ENCODE peak calls at places on chromosomes 4 and X, in nine cellular contexts. J, U, F, Z, Y, L, D, A and W are unnamed samples.

GRCh38 chrX:79096339-79096638 is 48.2 kb upstream of the GPR174 start:
- DNase-seq in J (no peak), U (no peak), F (no peak), Z (no peak), Y (no peak), L (no peak), D (no peak), A (no peak), W (no peak)

GRCh38 chrX:13658602-13659001 is 5.7 kb downstream of the TCEANC start:
- DNase-seq in J (peak; percentile 73), U (peak; percentile 69), F (no peak), Z (no peak), Y (no peak), L (no peak), D (no peak), A (peak; percentile 44), W (peak; percentile 11)

GRCh38 chr4:632926-633325 is 7.6 kb downstream of the PDE6B start:
- DNase-seq in J (no peak), U (no peak), F (no peak), Z (no peak), Y (no peak), L (no peak), D (peak; percentile 24), A (no peak), W (no peak)

GRCh38 chr4:7868892-7869471 is 70.7 kb downstream of the AFAP1 start:
- DNase-seq in J (no peak), U (no peak), F (no peak), Z (no peak), Y (no peak), L (no peak), D (no peak), A (no peak), W (no peak)

GRCh38 chrX:9383655-9384054 is 81.2 kb upstream of the TBL1X start:
- DNase-seq in J (no peak), U (no peak), F (no peak), Z (no peak), Y (no peak), L (no peak), D (no peak), A (no peak), W (no peak)

GRCh38 chr4:155762351-155762750 is 3.5 kb downstream of the GUCY1B1 start:
- DNase-seq in J (peak; percentile 47), U (no peak), F (no peak), Z (no peak), Y (no peak), L (no peak), D (no peak), A (no peak), W (no peak)

GRCh38 chrX:151981129-151981528 is 6.7 kb upstream of the GABRE start:
- DNase-seq in J (no peak), U (no peak), F (no peak), Z (no peak), Y (peak; percentile 45), L (no peak), D (no peak), A (no peak), W (no peak)

GRCh38 chrX:2272337-2272736 is 228.4 kb downstream of the DHRSX start:
- DNase-seq in J (no peak), U (no peak), F (no peak), Z (no peak), Y (no peak), L (no peak), D (no peak), A (peak; percentile 89), W (no peak)

GRCh38 chr4:94848326-94848725 is 90.6 kb downstream of the BMPR1B start:
- DNase-seq in J (no peak), U (no peak), F (no peak), Z (no peak), Y (no peak), L (no peak), D (no peak), A (no peak), W (no peak)

GRCh38 chr4:85740431-85740861 is 265.5 kb downstream of the ARHGAP24 start:
- DNase-seq in J (peak; percentile 60), U (no peak), F (no peak), Z (no peak), Y (no peak), L (no peak), D (no peak), A (no peak), W (no peak)

GRCh38 chr4:37885496-37885895 is 5.4 kb upstream of the TBC1D1 start:
- DNase-seq in J (peak; percentile 71), U (peak; percentile 35), F (no peak), Z (no peak), Y (no peak), L (no peak), D (peak; percentile 92), A (no peak), W (no peak)

GRCh38 chr4:55303818-55304217 is 42.2 kb upstream of the SRD5A3 start:
- DNase-seq in J (peak; percentile 58), U (no peak), F (no peak), Z (no peak), Y (no peak), L (no peak), D (no peak), A (no peak), W (peak; percentile 10)

GRCh38 chr4:184475096-184475461 is 729 bp upstream of the IRF2 start:
- DNase-seq in J (peak; percentile 71), U (peak; percentile 23), F (no peak), Z (peak; percentile 55), Y (no peak), L (no peak), D (peak; percentile 84), A (no peak), W (peak; percentile 50)

GRCh38 chr4:136931771-136932170 is 600.5 kb downstream of the PCDH18 start:
- DNase-seq in J (no peak), U (no peak), F (no peak), Z (no peak), Y (no peak), L (no peak), D (no peak), A (no peak), W (no peak)

GRCh38 chr4:1866095-1866755 is 5.0 kb upstream of the NSD2 start:
- DNase-seq in J (no peak), U (no peak), F (no peak), Z (no peak), Y (no peak), L (no peak), D (no peak), A (no peak), W (no peak)

GRCh38 chr4:76690091-76690905 is 207.6 kb downstream of the SOWAHB start:
- DNase-seq in J (peak; percentile 26), U (no peak), F (no peak), Z (no peak), Y (no peak), L (no peak), D (no peak), A (no peak), W (no peak)
- H3K4me3 ChIP-seq in J (peak overlapping the region; percentile 85), U (peak overlapping the region; percentile 87), F (peak overlapping the region; percentile 68), Z (peak overlapping the region; percentile 70), Y (peak overlapping the region; percentile 63), L (peak overlapping the region; percentile 72), D (peak overlapping the region; percentile 74), A (peak overlapping the region; percentile 92), W (peak overlapping the region; percentile 61)

GRCh38 chr4:48197643-48198237 is 63.7 kb upstream of the TXK start:
- DNase-seq in J (no peak), U (no peak), F (no peak), Z (no peak), Y (no peak), L (no peak), D (no peak), A (no peak), W (no peak)

GRCh38 chr4:48196758-48197504 is 62.9 kb upstream of the TXK start:
- DNase-seq in J (no peak), U (no peak), F (no peak), Z (no peak), Y (no peak), L (no peak), D (no peak), A (no peak), W (no peak)

GRCh38 chr4:48193921-48194320 is 59.9 kb upstream of the TXK start:
- DNase-seq in J (no peak), U (no peak), F (no peak), Z (no peak), Y (no peak), L (no peak), D (no peak), A (no peak), W (no peak)

GRCh38 chr4:48194986-48195773 is 61.1 kb upstream of the TXK start:
- DNase-seq in J (peak; percentile 63), U (no peak), F (no peak), Z (no peak), Y (peak; percentile 2), L (no peak), D (no peak), A (no peak), W (no peak)

GRCh38 chr4:48195853-48196252 is 61.8 kb upstream of the TXK start:
- DNase-seq in J (no peak), U (no peak), F (no peak), Z (no peak), Y (no peak), L (no peak), D (no peak), A (no peak), W (no peak)
- H3K4me3 ChIP-seq in J (no peak overlapping the region), U (no peak overlapping the region), F (no peak overlapping the region), Z (no peak overlapping the region), Y (no peak overlapping the region), L (no peak overlapping the region), D (no peak overlapping the region), A (no peak overlapping the region), W (no peak overlapping the region)

DNA sequence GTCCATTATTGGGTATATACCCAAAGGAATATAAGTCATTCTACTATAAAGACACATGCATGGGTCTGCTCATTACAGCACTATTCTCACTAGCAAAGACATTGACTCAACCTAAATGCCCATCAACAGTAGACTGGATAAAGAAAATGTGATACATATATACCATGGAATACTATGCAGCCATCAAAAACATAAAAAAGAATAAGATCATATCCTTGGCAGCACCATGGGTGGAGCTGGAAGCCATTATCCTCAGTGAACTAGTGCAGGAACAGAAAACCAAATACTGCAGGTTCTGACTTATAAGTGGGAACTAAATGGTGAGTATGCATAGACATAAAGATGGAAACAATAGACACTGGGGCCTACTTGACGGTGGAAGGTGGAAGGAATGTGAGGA is 2.3 kb upstream of the APOOL start:
- DNase-seq in J (no peak), U (no peak), F (no peak), Z (no peak), Y (no peak), L (no peak), D (no peak), A (no peak), W (no peak)
- H3K4me3 ChIP-seq in J (no peak overlapping the region), U (no peak overlapping the region), F (no peak overlapping the region), Z (no peak overlapping the region), Y (no peak overlapping the region), L (no peak overlapping the region), D (no peak overlapping the region), A (no peak overlapping the region), W (no peak overlapping the region)

DNA sequence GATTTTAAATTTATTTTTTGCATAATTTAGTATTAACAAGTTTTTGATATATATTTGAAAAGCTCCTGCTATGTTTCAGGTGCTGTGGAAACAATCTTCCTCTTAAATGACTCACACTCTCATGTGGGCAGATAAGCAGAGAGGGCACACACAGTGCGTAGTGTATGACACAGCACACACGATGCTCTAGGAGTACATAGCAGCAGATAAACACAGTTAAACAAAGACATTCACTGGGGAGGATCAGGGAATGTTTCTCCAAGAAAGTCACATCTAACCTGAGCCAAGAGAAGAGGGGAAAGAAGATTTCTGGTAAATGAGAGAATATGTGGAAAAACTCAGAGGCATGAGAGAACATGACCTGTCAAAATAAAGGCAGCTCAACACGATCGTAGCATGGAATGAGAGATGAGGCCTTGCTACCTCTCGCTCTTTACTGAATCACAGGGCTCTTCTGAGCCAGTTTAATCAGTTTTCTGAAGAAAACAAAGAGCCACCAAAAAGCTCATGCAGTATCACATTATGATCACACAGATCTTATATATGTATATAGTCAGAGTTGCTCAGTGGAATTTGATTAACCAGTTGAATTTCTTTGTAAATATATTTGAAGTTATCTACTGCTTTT is 251.0 kb downstream of the ANK2 start:
- DNase-seq in J (peak; percentile 77), U (peak; percentile 5), F (no peak), Z (peak; percentile 60), Y (peak; percentile 63), L (no peak), D (no peak), A (no peak), W (peak; percentile 33)
- H3K4me3 ChIP-seq in J (no peak overlapping the region), U (no peak overlapping the region), F (no peak overlapping the region), Z (no peak overlapping the region), Y (no peak overlapping the region), L (no peak overlapping the region), D (no peak overlapping the region), A (no peak overlapping the region), W (no peak overlapping the region)